ENCODE peak calls at places on chromosomes 12 and 14, in eight cellular contexts. D, E, Q, Y, J, K, R and B are unnamed samples.

GRCh38 chr12:97752129-97752528 is 289.5 kb downstream of the RMST start:
- DNase-seq in D (no peak), E (no peak), Q (no peak), Y (no peak), J (no peak), K (no peak), R (no peak), B (no peak)

GRCh38 chr12:95710386-95710785 is 80.2 kb downstream of the NTN4 start:
- DNase-seq in D (no peak), E (no peak), Q (no peak), Y (no peak), J (no peak), K (no peak), R (no peak), B (no peak)

GRCh38 chr12:12263909-12264308 is 2.9 kb downstream of the LRP6 start:
- DNase-seq in D (no peak), E (no peak), Q (no peak), Y (no peak), J (no peak), K (no peak), R (no peak), B (no peak)

GRCh38 chr12:132559652-132560420 is 50.5 kb downstream of the LRCOL1 start:
- DNase-seq in D (peak; percentile 51), E (peak; percentile 55), Q (no peak), Y (peak; percentile 91), J (no peak), K (no peak), R (no peak), B (peak; percentile 73)

GRCh38 chr12:47223848-47224213 is 144.1 kb upstream of the AMIGO2 start:
- DNase-seq in D (peak; percentile 64), E (no peak), Q (no peak), Y (no peak), J (no peak), K (peak; percentile 53), R (no peak), B (no peak)

GRCh38 chr14:92352158-92352985 is 29.4 kb downstream of the SLC24A4 start:
- DNase-seq in D (no peak), E (peak; percentile 21), Q (no peak), Y (peak; percentile 53), J (no peak), K (no peak), R (no peak), B (peak; percentile 6)

GRCh38 chr12:31506907-31507306 is 84.0 kb downstream of the DENND5B start:
- DNase-seq in D (no peak), E (no peak), Q (no peak), Y (no peak), J (no peak), K (no peak), R (no peak), B (no peak)

GRCh38 chr12:25189656-25190055 is 5.3 kb downstream of the DNAI7 start:
- DNase-seq in D (no peak), E (no peak), Q (no peak), Y (no peak), J (no peak), K (no peak), R (no peak), B (no peak)

GRCh38 chr14:100271247-100271939 is 32.4 kb downstream of the YY1 start:
- DNase-seq in D (peak; percentile 72), E (no peak), Q (no peak), Y (peak; percentile 38), J (no peak), K (no peak), R (peak; percentile 21), B (no peak)

GRCh38 chr12:20300457-20300856 is 67.9 kb upstream of the PDE3A start:
- DNase-seq in D (no peak), E (no peak), Q (no peak), Y (no peak), J (no peak), K (no peak), R (no peak), B (no peak)

GRCh38 chr12:6613015-6613775 is 6.0 kb upstream of the CHD4 start:
- DNase-seq in D (peak; percentile 86), E (no peak), Q (no peak), Y (no peak), J (peak; percentile 95), K (peak; percentile 80), R (peak; percentile 36), B (peak; percentile 88)

GRCh38 chr12:51937941-51938340 is 13.6 kb upstream of the ACVR1B start:
- DNase-seq in D (no peak), E (no peak), Q (no peak), Y (no peak), J (no peak), K (no peak), R (no peak), B (no peak)

GRCh38 chr12:33187409-33187808 is 252.2 kb downstream of the SYT10 start:
- DNase-seq in D (no peak), E (no peak), Q (no peak), Y (no peak), J (no peak), K (no peak), R (no peak), B (no peak)

GRCh38 chr14:101098641-101099040 is 195.1 kb upstream of the RTL1 start:
- DNase-seq in D (no peak), E (no peak), Q (no peak), Y (no peak), J (no peak), K (no peak), R (no peak), B (no peak)

GRCh38 chr12:94244165-94245133 is 96.1 kb downstream of the PLXNC1 start:
- DNase-seq in D (peak; percentile 52), E (peak; percentile 42), Q (no peak), Y (no peak), J (no peak), K (no peak), R (peak; percentile 35), B (no peak)

GRCh38 chr14:100524933-100525243 is 62.3 kb downstream of the BEGAIN start:
- DNase-seq in D (no peak), E (no peak), Q (no peak), Y (no peak), J (peak; percentile 60), K (no peak), R (no peak), B (no peak)

GRCh38 chr12:1629338-1630080 is 478 bp downstream of the WNT5B start:
- DNase-seq in D (peak; percentile 37), E (no peak), Q (no peak), Y (no peak), J (no peak), K (no peak), R (no peak), B (no peak)

GRCh38 chr12:17572250-17572649 is 517.7 kb downstream of the RERGL start:
- DNase-seq in D (no peak), E (no peak), Q (no peak), Y (no peak), J (no peak), K (no peak), R (no peak), B (no peak)

GRCh38 chr14:106080922-106081321 is 554.5 kb downstream of the TMEM121 start:
- DNase-seq in D (no peak), E (no peak), Q (no peak), Y (peak; percentile 8), J (no peak), K (no peak), R (no peak), B (no peak)

GRCh38 chr12:106147956-106148355 is 9.2 kb upstream of the NUAK1 start:
- DNase-seq in D (peak; percentile 44), E (no peak), Q (no peak), Y (no peak), J (peak; percentile 90), K (peak; percentile 95), R (no peak), B (no peak)